ENCODE peak calls at places on chromosomes 5 and 9, in eight cellular contexts. E is hepatocyte, W is spleen, U is GM06990, N is BJ, B is stomach, G is AG04450, X is heart left ventricle. T is an unnamed sample.
A peak's percentile ranks its signal among the peaks of the same experiment; 100 is the strongest.

GRCh38 chr5:87195104-87195581 is 72.5 kb upstream of the RASA1 start:
- DNase-seq in B (no peak), U (peak; percentile 25), W (no peak), X (no peak), G (peak; percentile 24), E (no peak), N (peak; percentile 46), T (peak; percentile 49)

GRCh38 chr5:132662925-132663770 is 5.2 kb downstream of the IL13 start:
- DNase-seq in W (peak; percentile 82), X (no peak), U (peak; percentile 89), G (no peak), B (peak; percentile 24), N (no peak), E (peak; percentile 37), T (peak; percentile 86)

GRCh38 chr5:56962286-56962685 is 10.4 kb upstream of the MIER3 start:
- DNase-seq in X (no peak), W (no peak), B (no peak), G (no peak), N (no peak), U (no peak), E (peak; percentile 46), T (no peak)

GRCh38 chr9:4828776-4829175 is 36.0 kb downstream of the RCL1 start:
- DNase-seq in N (no peak), X (no peak), G (no peak), E (no peak), B (no peak), U (no peak), W (no peak), T (no peak)

GRCh38 chr9:38380872-38381534 is 11.5 kb upstream of the ALDH1B1 start:
- DNase-seq in G (no peak), E (peak; percentile 82), W (no peak), X (no peak), N (no peak), U (no peak), B (no peak), T (no peak)

GRCh38 chr5:115377468-115378217 is 81.2 kb upstream of the CCDC112 start:
- DNase-seq in W (no peak), X (no peak), N (peak; percentile 93), E (peak; percentile 46), G (peak; percentile 66), U (no peak), B (no peak), T (peak; percentile 41)

GRCh38 chr9:126947529-126947928 is 32.9 kb downstream of the RALGPS1 start:
- DNase-seq in W (no peak), E (no peak), N (no peak), U (no peak), B (no peak), X (no peak), G (no peak), T (no peak)

GRCh38 chr5:23655674-23656073 is 148.3 kb downstream of the PRDM9 start:
- DNase-seq in B (no peak), X (no peak), U (no peak), W (no peak), N (no peak), E (no peak), G (no peak), T (no peak)

GRCh38 chr9:126395439-126396212 is 69.0 kb downstream of the MVB12B start:
- DNase-seq in N (no peak), E (no peak), X (no peak), B (no peak), W (no peak), G (peak; percentile 34), U (no peak), T (no peak)

GRCh38 chr5:40465416-40465815 is 214.3 kb upstream of the PTGER4 start:
- DNase-seq in X (no peak), U (no peak), N (no peak), E (no peak), W (no peak), G (no peak), B (no peak), T (no peak)

GRCh38 chr9:91809581-91810285 is 140.3 kb downstream of the ROR2 start:
- DNase-seq in E (no peak), U (no peak), G (no peak), B (no peak), W (no peak), N (no peak), X (no peak), T (no peak)

GRCh38 chr9:134052941-134053340 is 14.9 kb downstream of the BRD3 start:
- DNase-seq in B (no peak), E (no peak), G (no peak), X (peak; percentile 41), W (peak; percentile 77), N (no peak), U (no peak), T (no peak)

GRCh38 chr9:124553738-124554137 is 46.5 kb upstream of the NR5A1 start:
- DNase-seq in W (no peak), E (no peak), B (no peak), U (no peak), G (peak; percentile 75), N (peak; percentile 53), X (no peak), T (no peak)

GRCh38 chr5:172453206-172453985 is 929 bp downstream of the SH3PXD2B start:
- DNase-seq in U (no peak), E (peak; percentile 89), X (no peak), B (peak; percentile 34), W (no peak), N (peak; percentile 22), G (no peak), T (no peak)

GRCh38 chr5:30937070-30937469 is 256.4 kb upstream of the CDH6 start:
- DNase-seq in N (no peak), X (no peak), E (no peak), B (no peak), W (no peak), U (no peak), G (no peak), T (no peak)

DNA sequence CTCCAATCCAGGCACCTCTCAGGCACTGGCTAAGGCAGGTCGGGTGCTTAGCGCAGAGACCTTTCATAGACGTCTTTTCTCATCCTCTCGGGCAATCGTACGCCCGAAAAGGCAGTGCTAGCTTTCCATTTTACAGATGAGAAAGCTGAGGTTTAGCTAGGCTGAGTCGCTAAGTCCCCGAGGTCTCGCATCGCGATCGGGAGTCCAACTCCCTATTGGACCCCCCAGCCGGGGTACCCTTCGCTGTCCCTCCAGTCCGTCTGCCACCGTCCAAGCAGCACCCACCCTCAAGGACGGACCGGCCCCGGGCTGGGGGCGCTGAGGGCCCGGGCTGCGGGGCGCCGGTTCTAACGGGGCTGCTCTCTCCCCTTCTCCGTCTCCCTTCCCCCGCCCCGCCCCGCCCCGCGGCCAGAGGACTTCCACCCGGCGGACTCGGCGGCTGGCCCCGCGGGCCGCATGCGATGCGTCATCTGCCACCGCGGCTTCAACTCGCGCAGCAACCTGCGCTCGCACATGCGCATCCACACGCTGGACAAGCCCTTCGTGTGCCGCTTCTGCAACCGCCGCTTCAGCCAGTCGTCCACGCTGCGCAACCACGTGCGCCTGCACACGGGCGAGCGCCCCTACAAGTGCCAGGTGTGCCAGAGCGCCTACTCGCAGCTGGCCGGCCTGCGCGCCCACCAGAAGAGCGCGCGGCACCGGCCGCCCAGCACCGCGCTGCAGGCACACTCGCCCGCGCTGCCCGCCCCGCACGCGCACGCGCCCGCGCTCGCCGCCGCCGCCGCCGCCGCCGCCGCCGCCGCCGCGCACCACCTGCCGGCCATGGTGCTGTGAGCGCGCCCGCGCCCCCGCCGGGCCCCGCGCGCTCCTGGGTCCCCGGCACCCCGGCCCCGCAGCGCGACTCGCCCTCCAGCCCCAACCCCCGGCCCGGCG is 12.5 kb upstream of the EXOSC2 start:
- DNase-seq in G (peak; percentile 66), E (peak; percentile 95), N (peak; percentile 48), W (peak; percentile 85), B (peak; percentile 85), X (peak; percentile 91), U (peak; percentile 80), T (peak; percentile 87)
- TF ChIP-seq CTCF in G (no peak), E (no peak), N (no peak), W (no peak), B (no peak), X (no peak), U (no peak), T (no peak)

GRCh38 chr5:171221931-171222330 is 87.1 kb upstream of the TLX3 start:
- DNase-seq in X (no peak), B (no peak), U (no peak), E (no peak), W (no peak), N (peak; percentile 15), G (no peak), T (no peak)

GRCh38 chr5:171223927-171224326 is 85.1 kb upstream of the TLX3 start:
- DNase-seq in E (no peak), B (no peak), U (no peak), X (no peak), W (no peak), G (no peak), N (no peak), T (no peak)

GRCh38 chr5:171226864-171227263 is 82.2 kb upstream of the TLX3 start:
- DNase-seq in G (no peak), W (no peak), E (no peak), X (no peak), N (no peak), B (no peak), U (no peak), T (no peak)

DNA sequence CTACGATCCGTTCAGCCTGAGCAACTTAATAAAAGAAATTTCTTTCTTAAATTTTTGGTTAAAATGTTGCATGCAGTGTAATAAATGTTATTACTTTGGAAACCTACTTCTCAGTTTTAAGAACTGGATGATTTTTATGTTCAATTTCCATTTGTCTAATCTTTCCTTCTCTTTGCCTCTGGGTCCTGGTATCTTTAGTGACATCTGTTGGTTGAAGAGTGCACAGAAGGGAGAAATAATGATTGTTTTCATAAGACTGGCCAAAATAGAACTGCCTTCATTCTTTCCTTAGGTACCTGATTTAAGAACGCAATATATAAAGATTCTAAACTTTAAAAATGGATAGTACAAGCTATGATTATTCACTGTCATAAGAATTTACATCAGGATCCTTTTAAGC is 83.0 kb upstream of the TLX3 start:
- DNase-seq in U (no peak), W (no peak), N (no peak), B (no peak), E (no peak), G (no peak), X (no peak), T (no peak)
- TF ChIP-seq CTCF in U (peak; percentile 16), W (no peak), N (peak; percentile 37), B (no peak), E (peak; percentile 37), G (peak; percentile 45), X (no peak), T (no peak)

GRCh38 chr5:143213851-143214363 is 189.6 kb downstream of the NR3C1 start:
- DNase-seq in B (no peak), E (no peak), N (no peak), X (no peak), U (peak; percentile 81), W (no peak), G (no peak), T (peak; percentile 63)
- TF ChIP-seq CTCF in B (no peak), E (no peak), N (no peak), X (no peak), U (peak; percentile 47), W (no peak), G (peak; percentile 18), T (no peak)

DNA sequence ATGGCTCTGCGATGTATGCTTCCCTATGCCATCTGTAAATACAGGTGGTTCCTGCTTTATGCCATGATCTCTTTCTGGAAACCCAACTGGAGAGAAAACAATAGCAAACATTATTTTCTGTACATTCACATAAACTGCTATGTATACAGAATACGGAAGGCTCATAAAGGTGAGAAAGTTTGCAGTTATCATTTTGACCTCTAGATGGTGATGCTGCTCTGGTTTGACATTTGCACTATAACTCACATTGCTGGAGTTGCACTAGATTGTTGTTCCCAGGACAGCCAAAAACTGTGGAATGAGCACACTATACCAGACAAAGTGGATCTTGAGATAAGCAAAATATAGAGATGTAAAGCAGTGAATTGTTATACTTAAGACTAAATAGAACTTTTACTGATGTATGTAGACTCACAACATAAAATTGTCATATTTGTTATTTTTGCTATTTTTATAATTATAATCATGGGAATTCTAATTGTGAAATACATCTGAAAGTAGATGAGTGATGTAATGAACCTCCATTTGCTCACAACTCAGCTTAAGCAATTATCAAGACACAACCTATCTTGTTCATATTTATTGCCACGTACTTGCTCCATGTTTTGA is 246.5 kb downstream of the PTPRD start:
- DNase-seq in U (no peak), B (no peak), N (no peak), G (no peak), E (peak; percentile 61), X (no peak), W (no peak), T (peak; percentile 19)
- TF ChIP-seq CTCF in U (peak; percentile 72), B (no peak), N (peak; percentile 34), G (peak; percentile 56), E (peak; percentile 81), X (peak; percentile 25), W (peak; percentile 21), T (peak; percentile 26)

T was measured in GM20000.